ENCODE peak calls at places on chromosomes 13 and 19, in four cellular contexts. One of them, this sample, is unnamed.

GRCh38 chr19:19553670-19554069 is 15.6 kb downstream of the CILP2 start:
- DNase-seq in H1: no peak
- DNase-seq in K562: no peak
- DNase-seq in HepG2: no peak
- DNase-seq in this sample: no peak

GRCh38 chr19:46788101-46788967 is at the start of gene SLC1A5:
- DNase-seq in H1: peak; percentile 99
- DNase-seq in K562: peak; percentile 99
- DNase-seq in HepG2: peak; percentile 92
- DNase-seq in this sample: peak; percentile 99

GRCh38 chr13:97648881-97649224 is 214.9 kb downstream of the RAP2A start:
- DNase-seq in H1: no peak
- DNase-seq in K562: no peak
- DNase-seq in HepG2: no peak
- DNase-seq in this sample: no peak

GRCh38 chr13:36528105-36528504 is 95.8 kb downstream of the CCNA1 start:
- DNase-seq in H1: no peak
- DNase-seq in K562: no peak
- DNase-seq in HepG2: no peak
- DNase-seq in this sample: no peak

GRCh38 chr13:70353096-70353495 is 244.8 kb upstream of the KLHL1 start:
- DNase-seq in H1: no peak
- DNase-seq in K562: no peak
- DNase-seq in HepG2: no peak
- DNase-seq in this sample: no peak

GRCh38 chr13:104809483-104809882 is 1726.0 kb downstream of the EFNB2 start:
- DNase-seq in H1: no peak
- DNase-seq in K562: no peak
- DNase-seq in HepG2: no peak
- DNase-seq in this sample: no peak

GRCh38 chr13:47798906-47799305 is 202.2 kb downstream of the SUCLA2 start:
- DNase-seq in H1: no peak
- DNase-seq in K562: no peak
- DNase-seq in HepG2: peak; percentile 8
- DNase-seq in this sample: no peak

GRCh38 chr13:53782400-53783030 is 753.9 kb downstream of the OLFM4 start:
- DNase-seq in H1: peak; percentile 47
- DNase-seq in K562: peak; percentile 3
- DNase-seq in HepG2: peak; percentile 33
- DNase-seq in this sample: peak; percentile 35

GRCh38 chr13:28568286-28568685 is 73.4 kb upstream of the FLT1 start:
- DNase-seq in H1: no peak
- DNase-seq in K562: peak; percentile 26
- DNase-seq in HepG2: no peak
- DNase-seq in this sample: no peak

GRCh38 chr19:57056972-57057371 is 62.8 kb upstream of the USP29 start:
- DNase-seq in H1: no peak
- DNase-seq in K562: no peak
- DNase-seq in HepG2: no peak
- DNase-seq in this sample: no peak

GRCh38 chr13:97113231-97114001 is 108.7 kb upstream of the MBNL2 start:
- DNase-seq in H1: no peak
- DNase-seq in K562: no peak
- DNase-seq in HepG2: no peak
- DNase-seq in this sample: no peak

GRCh38 chr13:90696254-90696653 is 651.2 kb upstream of the MIR17HG start:
- DNase-seq in H1: no peak
- DNase-seq in K562: no peak
- DNase-seq in HepG2: no peak
- DNase-seq in this sample: peak; percentile 4

GRCh38 chr19:19445911-19446361 is 40.5 kb downstream of the GATAD2A start:
- DNase-seq in H1: no peak
- DNase-seq in K562: no peak
- DNase-seq in HepG2: no peak
- DNase-seq in this sample: no peak

GRCh38 chr19:3275068-3275582 is 50.7 kb downstream of the CELF5 start:
- DNase-seq in H1: no peak
- DNase-seq in K562: peak; percentile 83
- DNase-seq in HepG2: peak; percentile 65
- DNase-seq in this sample: peak; percentile 76

GRCh38 chr13:80533175-80533574 is 192.2 kb upstream of the SPRY2 start:
- DNase-seq in H1: no peak
- DNase-seq in K562: no peak
- DNase-seq in HepG2: no peak
- DNase-seq in this sample: no peak

GRCh38 chr19:44912854-44913253 is 1.6 kb upstream of the APOC1 start:
- DNase-seq in H1: no peak
- DNase-seq in K562: no peak
- DNase-seq in HepG2: peak; percentile 72
- DNase-seq in this sample: no peak

GRCh38 chr19:54207908-54208783 is 7.5 kb downstream of the RPS9 start:
- DNase-seq in H1: peak; percentile 64
- DNase-seq in K562: peak; percentile 82
- DNase-seq in HepG2: peak; percentile 59
- DNase-seq in this sample: peak; percentile 59

DNA sequence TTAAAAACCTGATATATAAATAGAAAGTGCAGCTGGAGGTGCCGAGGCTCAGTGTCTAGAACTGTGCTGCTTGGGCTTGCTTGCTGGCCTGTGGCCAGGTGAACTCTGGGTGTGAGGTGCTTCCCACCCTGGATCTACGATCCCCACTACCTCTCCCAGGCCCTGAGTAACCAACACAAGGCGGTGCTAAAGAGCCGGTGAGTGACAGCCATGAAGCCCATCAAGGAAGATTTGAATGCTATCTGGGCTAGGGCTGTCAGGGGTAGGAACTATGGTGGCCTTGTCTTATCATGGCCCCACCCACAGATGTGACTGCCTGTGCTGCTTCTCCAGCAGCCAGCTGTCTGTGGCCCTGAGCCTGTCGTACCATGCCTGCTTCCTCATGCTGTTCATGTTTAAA is 25.6 kb upstream of the ZNF91 start:
- DNase-seq in H1: no peak
- DNase-seq in K562: no peak
- DNase-seq in HepG2: no peak
- DNase-seq in this sample: no peak
- TF ChIP-seq RAD21 in H1: no peak
- TF ChIP-seq RAD21 in K562: no peak
- TF ChIP-seq RAD21 in HepG2: no peak
- TF ChIP-seq RAD21 in this sample: no peak

DNA sequence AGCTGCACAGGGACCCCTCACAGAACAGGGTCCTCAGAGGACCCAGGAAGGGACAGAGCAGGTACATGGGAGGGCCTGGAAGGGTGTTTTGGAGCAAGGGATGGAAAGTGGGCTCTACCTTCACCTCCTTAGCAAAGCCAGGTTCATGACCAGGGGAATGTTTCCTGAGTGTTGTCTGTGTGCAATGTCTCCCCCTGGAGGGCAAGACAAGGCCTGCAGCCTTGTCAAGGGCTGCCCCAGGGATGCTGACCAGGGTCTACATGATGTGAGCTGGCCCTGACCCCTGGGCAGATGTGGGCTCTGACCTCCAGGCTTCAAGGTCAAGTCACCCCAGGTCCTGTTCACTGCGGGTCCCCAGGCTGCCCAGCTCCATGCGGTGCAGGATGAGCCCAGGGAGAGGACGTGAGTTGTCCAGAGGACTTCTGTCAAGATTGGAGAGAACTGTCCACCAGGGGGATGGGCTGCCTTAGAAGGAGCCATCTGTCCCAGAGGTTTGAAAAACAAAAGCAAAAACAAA is 1.0 kb upstream of the CEACAM1 start:
- DNase-seq in H1: peak; percentile 89
- DNase-seq in K562: peak; percentile 72
- DNase-seq in HepG2: peak; percentile 78
- DNase-seq in this sample: peak; percentile 79
- TF ChIP-seq PHF8 in H1: no peak
- TF ChIP-seq PHF8 in K562: no peak
- TF ChIP-seq PHF8 in HepG2: no peak
- TF ChIP-seq PHF8 in this sample: no peak

GRCh38 chr13:114298866-114299265 is 15.4 kb upstream of the CHAMP1 start:
- DNase-seq in H1: no peak
- DNase-seq in K562: no peak
- DNase-seq in HepG2: no peak
- DNase-seq in this sample: no peak

GRCh38 chr13:114299604-114300305 is 14.5 kb upstream of the CHAMP1 start:
- DNase-seq in H1: no peak
- DNase-seq in K562: no peak
- DNase-seq in HepG2: no peak
- DNase-seq in this sample: no peak

GRCh38 chr13:114296902-114297301 is 15.5 kb downstream of the UPF3A start:
- DNase-seq in H1: no peak
- DNase-seq in K562: no peak
- DNase-seq in HepG2: no peak
- DNase-seq in this sample: no peak

GRCh38 chr13:114296448-114296847 is 15.0 kb downstream of the UPF3A start:
- DNase-seq in H1: no peak
- DNase-seq in K562: no peak
- DNase-seq in HepG2: no peak
- DNase-seq in this sample: no peak
- TF ChIP-seq RAD21 in H1: no peak
- TF ChIP-seq RAD21 in K562: no peak
- TF ChIP-seq RAD21 in HepG2: no peak
- TF ChIP-seq RAD21 in this sample: no peak

GRCh38 chr13:45055198-45055901 is 65.0 kb upstream of the GTF2F2 start:
- DNase-seq in H1: no peak
- DNase-seq in K562: no peak
- DNase-seq in HepG2: no peak
- DNase-seq in this sample: peak; percentile 22
- TF ChIP-seq PHF8 in H1: no peak
- TF ChIP-seq PHF8 in K562: no peak
- TF ChIP-seq PHF8 in HepG2: no peak
- TF ChIP-seq PHF8 in this sample: no peak

GRCh38 chr13:31431722-31432137 is 232.0 kb downstream of the B3GLCT start:
- DNase-seq in H1: peak; percentile 85
- DNase-seq in K562: peak; percentile 44
- DNase-seq in HepG2: peak; percentile 10
- DNase-seq in this sample: peak; percentile 7
- TF ChIP-seq RAD21 in H1: peak; percentile 76
- TF ChIP-seq RAD21 in K562: peak; percentile 38
- TF ChIP-seq RAD21 in HepG2: no peak
- TF ChIP-seq RAD21 in this sample: peak; percentile 60

DNA sequence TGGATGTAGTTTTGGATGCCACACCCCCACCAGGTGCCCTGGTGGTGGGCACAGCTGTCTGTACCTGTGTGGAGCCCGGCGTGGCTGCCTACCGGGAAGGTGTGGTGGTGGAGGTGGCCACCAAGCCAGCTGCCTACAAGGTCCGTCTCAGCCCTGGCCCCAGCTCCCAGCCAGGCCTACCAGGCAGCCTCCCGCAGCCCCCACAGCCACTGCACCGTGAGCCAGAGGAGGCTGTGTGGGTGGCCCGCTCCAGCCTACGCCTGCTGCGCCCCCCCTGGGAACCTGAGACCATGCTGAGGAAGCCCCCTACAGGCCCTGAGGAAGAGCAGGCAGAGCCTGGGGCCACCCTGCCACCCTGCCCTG is 3.5 kb downstream of the CIC start:
- DNase-seq in H1: no peak
- DNase-seq in K562: no peak
- DNase-seq in HepG2: no peak
- DNase-seq in this sample: no peak
- TF ChIP-seq PHF8 in H1: no peak
- TF ChIP-seq PHF8 in K562: no peak
- TF ChIP-seq PHF8 in HepG2: no peak
- TF ChIP-seq PHF8 in this sample: no peak

DNA sequence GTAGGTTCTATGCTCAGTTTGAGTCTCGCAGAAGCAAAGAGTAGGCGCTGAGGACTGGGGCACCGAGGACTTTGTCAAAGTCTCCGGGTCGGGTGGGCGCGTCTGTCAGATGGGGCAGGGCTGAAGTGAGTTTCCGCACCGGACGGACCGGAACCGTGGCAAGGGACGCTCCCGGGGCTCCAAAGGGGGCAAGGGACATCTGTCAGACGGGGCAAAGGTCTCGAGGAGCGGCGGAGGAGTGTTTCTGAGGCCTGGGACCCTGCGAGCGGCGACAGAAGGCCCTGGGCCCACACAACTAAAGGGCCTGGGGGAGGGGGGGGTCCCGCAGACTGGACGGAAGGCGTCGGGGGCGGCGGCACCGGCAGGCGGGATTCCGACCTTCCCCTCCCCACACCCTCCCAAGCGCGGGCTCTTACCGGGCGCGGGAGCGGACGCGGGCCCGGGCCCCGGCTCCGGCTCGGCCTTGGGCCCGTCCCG is 13.3 kb upstream of the AKAP8L start:
- DNase-seq in H1: no peak
- DNase-seq in K562: peak; percentile 49
- DNase-seq in HepG2: no peak
- DNase-seq in this sample: no peak
- TF ChIP-seq RAD21 in H1: no peak
- TF ChIP-seq RAD21 in K562: no peak
- TF ChIP-seq RAD21 in HepG2: no peak
- TF ChIP-seq RAD21 in this sample: no peak

DNA sequence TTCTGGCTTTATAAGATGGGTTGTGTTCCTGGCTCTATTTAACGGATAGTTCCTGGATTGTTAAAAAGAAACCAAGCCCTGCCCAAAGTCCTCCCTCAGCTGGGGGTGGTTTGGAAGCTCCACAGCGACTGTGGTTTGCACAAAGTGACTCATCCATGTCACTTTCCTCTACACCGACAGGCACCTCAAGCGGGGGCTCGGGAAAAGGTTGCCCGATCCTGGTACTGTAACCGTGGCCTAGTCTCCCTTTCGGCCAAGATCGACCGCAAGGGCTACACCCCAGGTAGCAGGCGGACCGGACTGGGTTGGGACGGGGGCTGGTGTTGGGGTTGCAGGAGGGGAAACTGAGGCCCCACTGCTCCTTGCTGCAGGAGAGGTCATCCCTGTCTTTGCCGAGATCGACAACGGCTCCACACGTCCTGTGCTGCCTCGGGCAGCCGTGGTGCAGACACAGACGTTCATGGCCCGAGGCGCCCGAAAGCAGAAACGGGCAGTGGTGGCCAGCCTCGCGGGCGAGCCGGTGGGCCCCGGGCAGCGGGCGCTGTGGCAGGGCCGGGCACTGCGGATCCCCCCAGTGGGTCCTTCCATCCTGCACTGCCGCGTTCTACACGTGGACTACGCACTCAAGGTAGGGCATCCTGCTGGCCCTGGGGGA is 1.6 kb downstream of the ARRDC2 start:
- DNase-seq in H1: no peak
- DNase-seq in K562: no peak
- DNase-seq in HepG2: peak; percentile 64
- DNase-seq in this sample: no peak
- TF ChIP-seq PHF8 in H1: no peak
- TF ChIP-seq PHF8 in K562: no peak
- TF ChIP-seq PHF8 in HepG2: no peak
- TF ChIP-seq PHF8 in this sample: no peak

GRCh38 chr13:40895207-40895606 is 105.8 kb downstream of the SLC25A15 start:
- DNase-seq in H1: no peak
- DNase-seq in K562: no peak
- DNase-seq in HepG2: no peak
- DNase-seq in this sample: no peak
- TF ChIP-seq RAD21 in H1: no peak
- TF ChIP-seq RAD21 in K562: no peak
- TF ChIP-seq RAD21 in HepG2: no peak
- TF ChIP-seq RAD21 in this sample: no peak

GRCh38 chr13:76148374-76148773 is 512.2 kb downstream of the LMO7 start:
- DNase-seq in H1: no peak
- DNase-seq in K562: no peak
- DNase-seq in HepG2: no peak
- DNase-seq in this sample: no peak

GRCh38 chr13:76153239-76153638 is 517.1 kb downstream of the LMO7 start:
- DNase-seq in H1: no peak
- DNase-seq in K562: no peak
- DNase-seq in HepG2: no peak
- DNase-seq in this sample: no peak

GRCh38 chr13:76148926-76149325 is 512.8 kb downstream of the LMO7 start:
- DNase-seq in H1: no peak
- DNase-seq in K562: no peak
- DNase-seq in HepG2: no peak
- DNase-seq in this sample: no peak
- TF ChIP-seq PHF8 in H1: no peak
- TF ChIP-seq PHF8 in K562: no peak
- TF ChIP-seq PHF8 in HepG2: no peak
- TF ChIP-seq PHF8 in this sample: no peak

This sample was measured in A549.